ENCODE peak calls at places on chromosomes 2 and 18, in seven cellular contexts. One of them, this sample, is unnamed.

GRCh38 chr18:13437801-13438506 is 219.4 kb downstream of the LDLRAD4 start:
- DNase-seq in HEK293T: no peak
- DNase-seq in RPMI7951: no peak
- DNase-seq in A549: no peak
- DNase-seq in HS-5: no peak
- DNase-seq in Peyer's patch: no peak
- DNase-seq in sciatic nerve: no peak
- DNase-seq in this sample: peak; percentile 41

GRCh38 chr2:209160800-209161588 is 262.9 kb upstream of the MAP2 start:
- DNase-seq in HEK293T: no peak
- DNase-seq in RPMI7951: no peak
- DNase-seq in A549: no peak
- DNase-seq in HS-5: no peak
- DNase-seq in Peyer's patch: peak; percentile 24
- DNase-seq in sciatic nerve: no peak
- DNase-seq in this sample: no peak

GRCh38 chr2:26521054-26521912 is 43.4 kb upstream of the OTOF start:
- DNase-seq in HEK293T: peak; percentile 61
- DNase-seq in RPMI7951: peak; percentile 42
- DNase-seq in A549: peak; percentile 83
- DNase-seq in HS-5: no peak
- DNase-seq in Peyer's patch: peak; percentile 40
- DNase-seq in sciatic nerve: no peak
- DNase-seq in this sample: no peak

GRCh38 chr2:54724150-54724559 is 693 bp downstream of the EML6 start:
- DNase-seq in HEK293T: no peak
- DNase-seq in RPMI7951: no peak
- DNase-seq in A549: no peak
- DNase-seq in HS-5: no peak
- DNase-seq in Peyer's patch: no peak
- DNase-seq in sciatic nerve: no peak
- DNase-seq in this sample: no peak

GRCh38 chr2:205714789-205715411 is 32.6 kb downstream of the NRP2 start:
- DNase-seq in HEK293T: no peak
- DNase-seq in RPMI7951: peak; percentile 80
- DNase-seq in A549: no peak
- DNase-seq in HS-5: no peak
- DNase-seq in Peyer's patch: no peak
- DNase-seq in sciatic nerve: no peak
- DNase-seq in this sample: peak; percentile 31

GRCh38 chr2:211354481-211354880 is 798.1 kb downstream of the CPS1 start:
- DNase-seq in HEK293T: no peak
- DNase-seq in RPMI7951: no peak
- DNase-seq in A549: no peak
- DNase-seq in HS-5: no peak
- DNase-seq in Peyer's patch: no peak
- DNase-seq in sciatic nerve: no peak
- DNase-seq in this sample: no peak

GRCh38 chr2:45177870-45178269 is 168.6 kb upstream of the SIX2 start:
- DNase-seq in HEK293T: no peak
- DNase-seq in RPMI7951: peak; percentile 97
- DNase-seq in A549: no peak
- DNase-seq in HS-5: peak; percentile 94
- DNase-seq in Peyer's patch: no peak
- DNase-seq in sciatic nerve: no peak
- DNase-seq in this sample: no peak

GRCh38 chr2:30514134-30514860 is 67.3 kb downstream of the LCLAT1 start:
- DNase-seq in HEK293T: no peak
- DNase-seq in RPMI7951: peak; percentile 59
- DNase-seq in A549: no peak
- DNase-seq in HS-5: peak; percentile 35
- DNase-seq in Peyer's patch: no peak
- DNase-seq in sciatic nerve: no peak
- DNase-seq in this sample: peak; percentile 66